ENCODE peak calls at places on chromosome 16, in seven cellular contexts. D is K562, U is HepG2, J is H1, K is HCT116, Z is GM12878, G is SK-N-SH. V is an unnamed sample.

GRCh38 chr16:25009822-25010221 is 5.3 kb downstream of the ARHGAP17 start:
- DNase-seq in D (no peak), U (no peak), J (no peak), K (no peak), Z (no peak), G (no peak), V (no peak)

GRCh38 chr16:53055603-53056527 is 1.1 kb downstream of the CHD9 start:
- DNase-seq in D (peak), U (peak), J (no peak), K (no peak), Z (no peak), G (peak), V (peak)

GRCh38 chr16:89670496-89671431 is 13.1 kb downstream of the SPATA33 start:
- DNase-seq in D (no peak), U (peak), J (no peak), K (no peak), Z (no peak), G (no peak), V (no peak)

GRCh38 chr16:50745940-50746339 is 4.1 kb downstream of the CYLD start:
- DNase-seq in D (no peak), U (no peak), J (no peak), K (no peak), Z (no peak), G (no peak), V (no peak)

GRCh38 chr16:80319181-80319580 is 221.6 kb upstream of the DYNLRB2 start:
- DNase-seq in D (no peak), U (no peak), J (no peak), K (no peak), Z (no peak), G (no peak), V (no peak)

GRCh38 chr16:52309761-52310416 is 237.1 kb downstream of the TOX3 start:
- DNase-seq in D (no peak), U (no peak), J (no peak), K (no peak), Z (no peak), G (no peak), V (no peak)

GRCh38 chr16:3638916-3639644 is 15.4 kb upstream of the DNASE1 start:
- DNase-seq in D (no peak), U (no peak), J (no peak), K (no peak), Z (no peak), G (no peak), V (no peak)

GRCh38 chr16:57314161-57314785 is 29.8 kb upstream of the PLLP start:
- DNase-seq in D (peak), U (no peak), J (no peak), K (no peak), Z (no peak), G (no peak), V (no peak)

GRCh38 chr16:67659675-67660563 is at the start of gene ACD:
- DNase-seq in D (peak), U (peak), J (no peak), K (peak), Z (peak), G (peak), V (peak)

GRCh38 chr16:3012828-3013420 is at the start of gene CLDN9:
- DNase-seq in D (no peak), U (no peak), J (no peak), K (no peak), Z (no peak), G (no peak), V (no peak)

GRCh38 chr16:85798283-85798776 is 1.0 kb downstream of the EMC8 start:
- DNase-seq in D (no peak), U (peak), J (no peak), K (no peak), Z (no peak), G (no peak), V (no peak)

GRCh38 chr16:85390511-85391174 is 222.5 kb upstream of the GSE1 start:
- DNase-seq in D (peak), U (peak), J (no peak), K (peak), Z (no peak), G (peak), V (peak)

GRCh38 chr16:27305839-27306442 is 7.8 kb upstream of the IL4R start:
- DNase-seq in D (no peak), U (no peak), J (no peak), K (no peak), Z (no peak), G (no peak), V (no peak)

GRCh38 chr16:50627419-50627818 is 53.7 kb downstream of the SNX20 start:
- DNase-seq in D (no peak), U (no peak), J (no peak), K (no peak), Z (no peak), G (peak), V (no peak)

GRCh38 chr16:35497399-35497798 is 2038.0 kb downstream of the TP53TG3F start:
- DNase-seq in D (no peak), U (no peak), J (no peak), K (no peak), Z (no peak), G (no peak), V (no peak)

GRCh38 chr16:79261461-79261860 is 339.1 kb downstream of the MAF start:
- DNase-seq in D (peak), U (peak), J (peak), K (no peak), Z (no peak), G (peak), V (peak)

GRCh38 chr16:89119661-89120141 is 26.0 kb downstream of the ACSF3 start:
- DNase-seq in D (no peak), U (no peak), J (no peak), K (no peak), Z (no peak), G (no peak), V (no peak)

GRCh38 chr16:57380671-57381462 is 8.6 kb downstream of the CX3CL1 start:
- DNase-seq in D (no peak), U (no peak), J (no peak), K (no peak), Z (no peak), G (no peak), V (no peak)

GRCh38 chr16:27230562-27230991 is 27.3 kb downstream of the KDM8 start:
- DNase-seq in D (no peak), U (no peak), J (no peak), K (no peak), Z (no peak), G (no peak), V (no peak)

GRCh38 chr16:69593756-69594155 is 28.0 kb downstream of the NFAT5 start:
- DNase-seq in D (no peak), U (peak), J (no peak), K (no peak), Z (no peak), G (no peak), V (no peak)

GRCh38 chr16:68992521-68992920 is 112.9 kb upstream of the HAS3 start:
- DNase-seq in D (no peak), U (peak), J (no peak), K (peak), Z (no peak), G (no peak), V (no peak)

GRCh38 chr16:50769-51591 is 2.4 kb downstream of the POLR3K start:
- DNase-seq in D (no peak), U (no peak), J (no peak), K (no peak), Z (no peak), G (no peak), V (no peak)

GRCh38 chr16:1146409-1146808 is 6.5 kb upstream of the CACNA1H start:
- DNase-seq in D (peak), U (no peak), J (no peak), K (no peak), Z (no peak), G (no peak), V (no peak)

GRCh38 chr16:17176199-17176598 is 294.6 kb downstream of the XYLT1 start:
- DNase-seq in D (no peak), U (no peak), J (no peak), K (no peak), Z (no peak), G (no peak), V (no peak)

GRCh38 chr16:72824761-72825160 is 223.2 kb downstream of the ZFHX3 start:
- DNase-seq in D (no peak), U (no peak), J (no peak), K (no peak), Z (no peak), G (no peak), V (no peak)

GRCh38 chr16:3266873-3267537 is 10.6 kb upstream of the MEFV start:
- DNase-seq in D (no peak), U (peak), J (no peak), K (peak), Z (no peak), G (peak), V (peak)

GRCh38 chr16:31277659-31278260 is 18.0 kb downstream of the ITGAM start:
- DNase-seq in D (no peak), U (no peak), J (no peak), K (no peak), Z (no peak), G (no peak), V (no peak)

GRCh38 chr16:48075398-48075797 is 80.4 kb downstream of the ABCC12 start:
- DNase-seq in D (no peak), U (peak), J (no peak), K (no peak), Z (no peak), G (no peak), V (no peak)

GRCh38 chr16:29319726-29320125 is 86.8 kb downstream of the NPIPB11 start:
- DNase-seq in D (no peak), U (no peak), J (no peak), K (no peak), Z (no peak), G (no peak), V (no peak)

GRCh38 chr16:6482861-6483530 is 849.6 kb upstream of the RBFOX1 start:
- DNase-seq in D (no peak), U (no peak), J (no peak), K (no peak), Z (no peak), G (peak), V (no peak)

GRCh38 chr16:1641261-1641660 is 29.1 kb downstream of the CRAMP1 start:
- DNase-seq in D (no peak), U (no peak), J (no peak), K (no peak), Z (no peak), G (no peak), V (no peak)

GRCh38 chr16:31109622-31110021 is 1.4 kb downstream of the BCKDK start:
- DNase-seq in D (no peak), U (no peak), J (no peak), K (no peak), Z (no peak), G (no peak), V (no peak)

GRCh38 chr16:27179500-27180072 is 23.7 kb upstream of the KDM8 start:
- DNase-seq in D (peak), U (peak), J (peak), K (peak), Z (peak), G (peak), V (peak)

GRCh38 chr16:7025616-7026190 is 306.9 kb upstream of the RBFOX1 start:
- DNase-seq in D (peak), U (peak), J (peak), K (no peak), Z (no peak), G (peak), V (peak)

GRCh38 chr16:77043076-77043475 is 147.9 kb upstream of the MON1B start:
- DNase-seq in D (no peak), U (no peak), J (no peak), K (peak), Z (no peak), G (peak), V (no peak)
- TF ChIP-seq JUND in D (no peak), U (no peak), J (no peak), K (no peak), Z (no peak), G (no peak), V (no peak)

GRCh38 chr16:4852221-4852872 is 5.1 kb downstream of the UBN1 start:
- DNase-seq in D (peak), U (no peak), J (no peak), K (no peak), Z (no peak), G (no peak), V (no peak)
- TF ChIP-seq JUND in D (peak), U (no peak), J (no peak), K (no peak), Z (no peak), G (no peak), V (no peak)

GRCh38 chr16:82763371-82763770 is 136.6 kb downstream of the CDH13 start:
- DNase-seq in D (no peak), U (no peak), J (no peak), K (no peak), Z (no peak), G (no peak), V (no peak)

GRCh38 chr16:82758904-82759303 is 132.1 kb downstream of the CDH13 start:
- DNase-seq in D (no peak), U (no peak), J (no peak), K (no peak), Z (no peak), G (no peak), V (no peak)

GRCh38 chr16:82761236-82761635 is 134.5 kb downstream of the CDH13 start:
- DNase-seq in D (no peak), U (no peak), J (no peak), K (no peak), Z (no peak), G (no peak), V (no peak)

GRCh38 chr16:82758406-82758805 is 131.6 kb downstream of the CDH13 start:
- DNase-seq in D (peak), U (no peak), J (no peak), K (no peak), Z (no peak), G (no peak), V (no peak)

DNA sequence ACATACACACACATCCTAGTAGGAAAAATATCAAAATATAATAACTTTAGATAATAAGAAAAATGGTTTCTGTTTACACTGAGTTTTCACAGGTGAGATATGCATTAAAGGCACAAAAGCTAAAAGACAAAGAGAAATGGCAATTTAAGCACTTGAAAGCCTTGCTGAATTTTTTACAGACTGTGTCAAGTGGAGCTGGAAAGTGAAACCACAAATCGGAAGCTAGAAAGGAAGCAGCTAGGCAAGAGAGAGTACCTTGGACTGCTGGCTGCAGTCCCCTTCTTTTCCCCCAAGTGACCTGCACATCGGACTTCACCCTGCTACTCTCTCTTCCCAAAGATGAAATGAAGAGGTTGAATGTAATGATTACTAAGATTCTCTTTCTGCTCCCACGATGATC is 135.1 kb downstream of the CDH13 start:
- DNase-seq in D (no peak), U (no peak), J (no peak), K (no peak), Z (no peak), G (no peak), V (no peak)
- TF ChIP-seq JUND in D (no peak), U (no peak), J (no peak), K (no peak), Z (no peak), G (no peak), V (no peak)

GRCh38 chr16:19613834-19614233 is 58.3 kb downstream of the VPS35L start:
- DNase-seq in D (no peak), U (no peak), J (no peak), K (no peak), Z (no peak), G (no peak), V (no peak)
- TF ChIP-seq JUND in D (no peak), U (no peak), J (no peak), K (no peak), Z (no peak), G (no peak), V (no peak)

GRCh38 chr16:11034481-11034931 is 90.1 kb downstream of the CLEC16A start:
- DNase-seq in D (no peak), U (no peak), J (no peak), K (no peak), Z (no peak), G (no peak), V (no peak)

GRCh38 chr16:11032000-11032921 is 87.9 kb downstream of the CLEC16A start:
- DNase-seq in D (no peak), U (no peak), J (no peak), K (no peak), Z (no peak), G (no peak), V (no peak)

GRCh38 chr16:11034005-11034404 is 89.6 kb downstream of the CLEC16A start:
- DNase-seq in D (no peak), U (no peak), J (no peak), K (no peak), Z (no peak), G (no peak), V (no peak)

GRCh38 chr16:11030990-11031510 is 86.7 kb downstream of the CLEC16A start:
- DNase-seq in D (no peak), U (no peak), J (no peak), K (no peak), Z (no peak), G (no peak), V (no peak)

DNA sequence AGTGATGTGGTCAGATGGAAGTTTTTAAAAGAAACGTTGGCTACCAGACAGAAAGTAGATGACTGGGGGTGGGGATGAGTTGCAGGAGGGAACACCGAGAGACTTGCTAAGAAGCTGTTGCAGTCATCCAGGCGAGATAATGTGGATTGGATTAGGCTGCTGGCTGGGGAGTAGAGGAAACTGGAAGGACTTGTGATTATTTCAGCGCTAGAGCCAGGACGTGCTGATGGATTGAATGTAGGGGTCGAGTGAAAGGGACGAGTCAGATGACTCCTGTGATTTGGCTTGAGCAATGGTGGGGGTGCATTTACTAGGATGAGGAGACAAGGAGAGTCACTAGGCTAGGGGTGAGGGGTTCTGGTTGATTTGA is 88.5 kb downstream of the CLEC16A start:
- DNase-seq in D (no peak), U (no peak), J (no peak), K (no peak), Z (no peak), G (no peak), V (no peak)
- TF ChIP-seq JUND in D (no peak), U (no peak), J (no peak), K (no peak), Z (no peak), G (no peak), V (no peak)

V was measured in T47D.